ENCODE peak calls at places on chromosome 6, in four cellular contexts. O is pancreas, E is MM.1S, D is IMR-90. N is an unnamed sample. For H3K27me3 and H3K9me3, the result is how much of the 10 kb centered on the place peaks cover.

GRCh38 chr6:84768442-84769174 is 4.2 kb upstream of the TBX18 start:
- DNase-seq in O (no peak), E (no peak), D (no peak), N (peak)

GRCh38 chr6:26457796-26458688 is at the start of gene BTN2A1:
- DNase-seq in O (peak), E (peak), D (peak), N (peak)

GRCh38 chr6:121042766-121043165 is 291.5 kb downstream of the TBC1D32 start:
- DNase-seq in O (no peak), E (no peak), D (no peak), N (no peak)

GRCh38 chr6:137084090-137084489 is 39.3 kb upstream of the IL20RA start:
- DNase-seq in O (no peak), E (no peak), D (no peak), N (no peak)

GRCh38 chr6:121595646-121596045 is 160.2 kb downstream of the GJA1 start:
- DNase-seq in O (no peak), E (no peak), D (no peak), N (no peak)

GRCh38 chr6:35711731-35712130 is 23.0 kb upstream of the FKBP5 start:
- DNase-seq in O (no peak), E (no peak), D (no peak), N (no peak)

GRCh38 chr6:5541751-5542432 is 280.6 kb downstream of the FARS2 start:
- DNase-seq in O (no peak), E (no peak), D (peak), N (no peak)

GRCh38 chr6:42217165-42217522 is 517 bp downstream of the MRPS10 start:
- DNase-seq in O (no peak), E (peak), D (no peak), N (peak)

GRCh38 chr6:159065751-159066329 is 21.0 kb upstream of the TAGAP start:
- DNase-seq in O (no peak), E (no peak), D (no peak), N (no peak)

GRCh38 chr6:129774697-129775447 is 64.9 kb upstream of the ARHGAP18 start:
- DNase-seq in O (peak), E (peak), D (peak), N (peak)

GRCh38 chr6:168370310-168370991 is 50.9 kb upstream of the DACT2 start:
- DNase-seq in O (peak), E (peak), D (no peak), N (peak)

GRCh38 chr6:139373154-139373927 is 1.1 kb downstream of the CITED2 start:
- DNase-seq in O (peak), E (peak), D (peak), N (peak)

GRCh38 chr6:72622094-72622540 is 253 bp downstream of the KCNQ5 start:
- DNase-seq in O (peak), E (peak), D (peak), N (peak)
- H3K27me3 ChIP-seq in O (under half), E (under half), D (under half), N (under half)

DNA sequence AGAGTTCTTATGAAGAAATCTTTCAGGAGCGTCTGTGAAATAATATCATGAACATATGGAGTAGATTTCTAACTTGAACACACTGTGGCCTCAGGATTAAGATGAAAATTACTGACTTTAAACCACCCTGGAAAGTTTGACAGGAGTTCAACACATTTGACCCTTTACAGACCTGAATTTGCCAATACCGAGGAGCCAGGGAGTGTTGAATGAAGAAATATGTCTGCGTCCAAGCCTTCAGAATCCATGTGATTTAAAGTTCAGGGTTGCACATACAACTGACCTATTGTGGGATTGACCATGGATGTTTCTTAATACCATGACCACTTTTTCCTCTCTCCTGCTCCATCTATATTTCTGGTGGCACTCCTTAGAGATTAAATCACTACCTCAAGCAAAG is 57.6 kb downstream of the PRL start:
- DNase-seq in O (no peak), E (no peak), D (no peak), N (no peak)
- H3K9me3 ChIP-seq in O (under half), E (under half), D (under half), N (under half)

DNA sequence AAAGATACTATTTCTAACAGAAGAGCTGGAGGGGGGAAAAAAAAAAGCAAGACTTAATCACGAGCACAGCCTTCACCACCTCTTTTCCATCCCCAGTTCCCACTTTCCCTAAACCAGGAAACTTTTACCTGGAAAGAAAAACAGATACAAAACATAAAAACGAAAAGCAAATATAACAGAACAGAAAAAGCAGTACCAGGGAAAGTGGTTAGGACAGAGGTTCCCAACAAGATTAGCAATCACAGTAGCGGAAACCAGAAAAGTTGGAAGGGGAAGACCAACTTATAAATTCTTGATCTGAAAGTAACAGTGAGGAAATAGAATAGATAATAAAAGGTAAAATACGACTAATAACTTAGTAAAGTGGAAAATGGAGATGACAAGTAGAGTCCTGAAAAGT is 1.2 kb downstream of the DDX39B start:
- DNase-seq in O (no peak), E (no peak), D (no peak), N (no peak)
- H3K27me3 ChIP-seq in O (under half), E (under half), D (under half), N (under half)

GRCh38 chr6:28737750-28738395 is 185.9 kb downstream of the TRIM27 start:
- DNase-seq in O (no peak), E (no peak), D (no peak), N (peak)
- H3K9me3 ChIP-seq in O (under half), E (under half), D (under half), N (under half)

GRCh38 chr6:166664135-166664534 is 37.1 kb upstream of the RPS6KA2 start:
- DNase-seq in O (no peak), E (no peak), D (peak), N (no peak)
- H3K27me3 ChIP-seq in O (under half), E (under half), D (under half), N (under half)

GRCh38 chr6:107398005-107398404 is 61.4 kb downstream of the PDSS2 start:
- DNase-seq in O (no peak), E (no peak), D (no peak), N (no peak)
- H3K9me3 ChIP-seq in O (under half), E (under half), D (under half), N (under half)

GRCh38 chr6:166862287-166862977 is 93.9 kb downstream of the RNASET2 start:
- DNase-seq in O (no peak), E (no peak), D (no peak), N (peak)

GRCh38 chr6:166861961-166862286 is 94.4 kb downstream of the RNASET2 start:
- DNase-seq in O (no peak), E (no peak), D (no peak), N (no peak)

GRCh38 chr6:166862978-166863530 is 93.3 kb downstream of the RNASET2 start:
- DNase-seq in O (no peak), E (no peak), D (no peak), N (no peak)

GRCh38 chr6:166860392-166860791 is 96.0 kb downstream of the RNASET2 start:
- DNase-seq in O (no peak), E (no peak), D (no peak), N (no peak)

DNA sequence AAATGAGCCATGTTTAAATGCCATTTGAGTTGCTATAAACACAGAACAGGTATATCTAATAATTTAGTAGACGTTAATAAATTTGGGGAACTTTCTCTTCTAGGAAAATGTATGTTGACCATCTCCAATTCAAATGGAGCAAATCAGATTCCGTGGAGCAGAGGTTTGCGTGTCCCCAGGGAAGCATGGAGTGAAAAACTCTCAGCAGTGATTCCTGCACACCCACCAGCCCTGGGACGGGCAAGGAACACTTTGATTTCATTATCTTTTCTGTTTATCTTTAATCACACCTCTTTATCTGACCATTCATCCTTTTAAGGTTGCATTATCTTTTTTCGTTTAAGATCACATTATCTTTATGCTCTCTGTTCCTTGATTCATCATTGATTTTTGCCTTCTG is 95.0 kb downstream of the RNASET2 start:
- DNase-seq in O (no peak), E (no peak), D (no peak), N (no peak)
- H3K27me3 ChIP-seq in O (under half), E (under half), D (under half), N (half or more)

DNA sequence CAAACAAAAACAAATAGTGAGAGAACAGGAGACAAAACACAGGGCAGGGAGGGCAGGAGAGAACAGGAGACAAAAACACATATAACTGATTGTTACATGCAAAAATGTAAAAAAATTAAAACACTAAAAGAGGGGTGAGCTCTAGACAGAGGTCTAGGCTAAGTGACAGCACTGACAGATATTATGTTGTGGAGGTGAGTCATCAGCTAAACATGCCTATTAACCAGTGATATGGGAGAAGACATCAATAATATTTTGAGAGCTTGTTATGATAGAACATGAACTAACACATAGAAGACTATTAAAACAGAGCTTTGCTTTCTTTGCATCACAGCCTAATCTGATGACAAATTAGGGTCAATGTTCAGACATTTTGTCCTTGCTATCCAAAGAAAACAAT is 972.7 kb downstream of the PRIM2 start:
- DNase-seq in O (no peak), E (no peak), D (no peak), N (no peak)
- H3K9me3 ChIP-seq in O (under half), E (under half), D (under half), N (under half)